ENCODE peak calls at places on chromosomes 11 and 22, in four cellular contexts. O is GM12878, Y is K562, B is HepG2. Z is an unnamed sample.

GRCh38 chr11:125777309-125777708 is 1.3 kb downstream of the PATE2 start:
- DNase-seq in Y (no peak), B (no peak), O (no peak), Z (no peak)

GRCh38 chr22:19756288-19757128 is 4.1 kb upstream of the TBX1 start:
- DNase-seq in B (peak), Y (peak), O (no peak), Z (peak)

GRCh38 chr22:41229730-41230398 is 10.9 kb downstream of the CHADL start:
- DNase-seq in Y (no peak), B (no peak), O (no peak), Z (no peak)

GRCh38 chr11:43930868-43931716 is 11.3 kb upstream of the C11orf96 start:
- DNase-seq in B (no peak), O (no peak), Y (no peak), Z (no peak)

GRCh38 chr11:14642873-14643696 is 519 bp upstream of the PDE3B start:
- DNase-seq in Y (peak), O (no peak), B (no peak), Z (no peak)

GRCh38 chr11:71304491-71304890 is 52.1 kb upstream of the SHANK2 start:
- DNase-seq in Y (no peak), O (no peak), B (no peak), Z (no peak)

GRCh38 chr22:30668306-30668655 is 606 bp upstream of the DUSP18 start:
- DNase-seq in O (no peak), Y (peak), B (no peak), Z (no peak)

GRCh38 chr22:49660794-49661781 is 166.6 kb downstream of the BRD1 start:
- DNase-seq in B (no peak), Y (no peak), O (no peak), Z (no peak)

GRCh38 chr11:125452125-125452470 is 44.0 kb downstream of the FEZ1 start:
- DNase-seq in O (no peak), Y (no peak), B (no peak), Z (no peak)

GRCh38 chr11:75831915-75832502 is 17.0 kb downstream of the UVRAG start:
- DNase-seq in B (no peak), Y (no peak), O (no peak), Z (no peak)

GRCh38 chr11:72607101-72607468 is 67.1 kb downstream of the PDE2A start:
- DNase-seq in B (no peak), Y (no peak), O (no peak), Z (no peak)

GRCh38 chr11:9753031-9753430 is 89.2 kb downstream of the SWAP70 start:
- DNase-seq in O (no peak), B (peak), Y (no peak), Z (no peak)

GRCh38 chr11:45233121-45233803 is 52.9 kb downstream of the SYT13 start:
- DNase-seq in B (peak), O (no peak), Y (peak), Z (peak)

GRCh38 chr22:22576244-22576988 is 17.4 kb upstream of the PRAME start:
- DNase-seq in B (peak), Y (peak), O (no peak), Z (peak)

GRCh38 chr11:116217006-116217405 is 555.8 kb downstream of the BUD13 start:
- DNase-seq in Y (peak), B (peak), O (no peak), Z (no peak)

GRCh38 chr22:24523873-24524272 is 28.7 kb downstream of the UPB1 start:
- DNase-seq in Y (no peak), O (no peak), B (no peak), Z (peak)

GRCh38 chr22:28299760-28300159 is 379.9 kb downstream of the TTC28 start:
- DNase-seq in Y (no peak), O (no peak), B (no peak), Z (no peak)

GRCh38 chr22:24432059-24432853 is 4.9 kb downstream of the ADORA2A start:
- DNase-seq in O (no peak), Y (peak), B (no peak), Z (peak)

GRCh38 chr11:12547953-12548650 is 126.1 kb upstream of the TEAD1 start:
- DNase-seq in Y (no peak), B (no peak), O (no peak), Z (no peak)

GRCh38 chr11:64644348-64645242 is 53.6 kb downstream of the SLC22A12 start:
- DNase-seq in Y (peak), O (no peak), B (no peak), Z (peak)

GRCh38 chr11:71189768-71190315 is 62.5 kb downstream of the SHANK2 start:
- DNase-seq in Y (no peak), O (no peak), B (no peak), Z (no peak)

GRCh38 chr22:29308791-29309262 is 2.4 kb downstream of the GAS2L1 start:
- DNase-seq in Y (no peak), B (no peak), O (no peak), Z (peak)

GRCh38 chr11:12968101-12968500 is 41.0 kb upstream of the RASSF10 start:
- DNase-seq in O (no peak), Y (no peak), B (no peak), Z (no peak)

GRCh38 chr11:68092411-68092810 is 28.8 kb downstream of the CHKA start:
- DNase-seq in Y (no peak), O (no peak), B (no peak), Z (no peak)

GRCh38 chr11:66547662-66548009 is 933 bp downstream of the ACTN3 start:
- DNase-seq in B (no peak), Y (no peak), O (no peak), Z (no peak)

GRCh38 chr11:57659669-57660068 is 2.1 kb downstream of the CLP1 start:
- DNase-seq in Y (no peak), O (no peak), B (no peak), Z (no peak)

GRCh38 chr11:67027483-67027930 is 4.6 kb downstream of the SYT12 start:
- DNase-seq in Y (no peak), O (no peak), B (no peak), Z (no peak)

GRCh38 chr22:19419464-19420178 is 11.9 kb downstream of the HIRA start:
- DNase-seq in O (peak), B (no peak), Y (peak), Z (no peak)

GRCh38 chr11:36280531-36280930 is 8.7 kb downstream of the COMMD9 start:
- DNase-seq in Y (no peak), B (no peak), O (no peak), Z (no peak)

DNA sequence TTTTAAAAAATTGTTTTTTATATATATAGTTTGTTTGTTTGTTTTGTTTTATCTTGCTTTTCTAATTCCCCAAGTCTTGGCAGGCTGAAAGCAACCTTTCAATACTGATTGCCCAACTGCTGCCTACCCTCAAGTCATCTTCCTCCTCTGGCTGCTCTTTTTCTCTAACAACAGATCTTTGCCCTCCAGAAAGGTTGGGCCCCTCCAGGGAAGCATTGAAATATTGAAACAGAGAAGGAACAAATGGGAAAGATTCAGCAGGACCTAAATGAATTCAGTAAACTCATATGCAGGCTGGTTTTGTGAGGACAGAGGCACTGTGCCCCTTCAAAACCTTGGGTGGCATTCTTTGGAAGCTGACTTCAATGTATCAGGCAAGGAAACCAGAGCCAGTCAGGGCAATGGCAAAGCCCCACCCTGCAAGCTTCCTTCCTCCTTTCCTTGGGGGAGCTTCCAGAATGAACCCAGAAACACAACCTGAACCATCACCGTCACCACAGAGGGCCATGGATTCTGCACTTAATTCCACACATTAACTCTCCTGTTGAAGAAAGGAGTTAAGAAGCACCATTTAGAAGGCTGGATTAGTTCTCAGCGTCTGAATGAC is 815 bp upstream of the MS4A6A start:
- DNase-seq in O (no peak), Y (no peak), B (no peak), Z (no peak)
- TF ChIP-seq TAF1 in O (no peak), Y (no peak), B (no peak), Z (no peak)

GRCh38 chr11:60159284-60159683 is 23.6 kb downstream of the MS4A6A start:
- DNase-seq in B (no peak), Y (no peak), O (no peak), Z (no peak)

GRCh38 chr11:60159868-60160267 is 23.0 kb downstream of the MS4A6A start:
- DNase-seq in B (no peak), Y (no peak), O (no peak), Z (no peak)

GRCh38 chr11:60158666-60159065 is 24.2 kb downstream of the MS4A6A start:
- DNase-seq in B (no peak), O (no peak), Y (no peak), Z (no peak)

GRCh38 chr11:60161107-60161506 is 21.8 kb downstream of the MS4A6A start:
- DNase-seq in O (no peak), B (no peak), Y (no peak), Z (no peak)

GRCh38 chr11:60155928-60156327 is 27.0 kb downstream of the MS4A6A start:
- DNase-seq in Y (no peak), B (no peak), O (no peak), Z (no peak)
- TF ChIP-seq SMC3 in Y (no peak), B (no peak), O (no peak), Z (no peak)

DNA sequence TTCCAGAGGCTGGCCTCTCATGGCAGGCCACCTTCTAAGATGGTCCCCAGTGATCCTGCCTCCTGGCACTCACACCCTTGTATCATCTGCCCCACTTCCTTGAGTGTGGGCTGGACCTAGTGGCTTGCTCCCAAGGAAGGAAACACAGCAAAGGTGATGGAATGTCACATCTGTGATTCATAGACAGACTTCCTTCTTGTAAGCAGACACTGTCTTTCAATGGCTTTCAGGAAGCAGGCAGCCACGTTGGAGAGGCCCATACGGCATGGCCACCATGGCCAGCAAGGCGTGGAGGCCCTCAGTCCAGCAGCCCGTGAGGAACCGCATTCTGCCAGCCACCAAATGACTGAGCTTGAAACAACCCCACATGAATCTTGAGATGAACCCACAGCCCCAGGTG is 11.3 kb downstream of the LMO1 start:
- DNase-seq in B (no peak), O (no peak), Y (no peak), Z (no peak)
- TF ChIP-seq ZBTB33 in B (no peak), O (no peak), Y (no peak), Z (no peak)

DNA sequence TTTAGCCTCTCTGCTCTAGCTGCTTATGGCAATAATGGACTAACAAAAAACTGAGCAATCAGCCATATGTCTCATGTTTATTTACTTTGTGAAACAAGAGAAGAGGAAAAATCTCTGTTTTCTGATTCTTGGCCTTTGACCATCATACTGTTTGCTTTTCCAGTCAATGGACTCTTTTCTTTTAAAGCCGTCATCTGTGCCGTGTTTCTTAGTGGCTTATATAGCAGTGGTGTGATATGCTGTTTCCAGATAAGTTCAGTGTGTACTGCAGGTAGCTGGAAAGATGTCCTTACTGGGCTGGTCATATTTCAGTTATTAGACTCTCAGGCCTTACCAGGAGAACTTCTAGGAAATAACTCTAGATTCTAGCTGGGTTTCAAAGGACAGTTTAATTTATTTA is 33.6 kb upstream of the TECTA start:
- DNase-seq in O (no peak), B (peak), Y (no peak), Z (no peak)
- TF ChIP-seq TAF1 in O (no peak), B (no peak), Y (no peak), Z (no peak)

DNA sequence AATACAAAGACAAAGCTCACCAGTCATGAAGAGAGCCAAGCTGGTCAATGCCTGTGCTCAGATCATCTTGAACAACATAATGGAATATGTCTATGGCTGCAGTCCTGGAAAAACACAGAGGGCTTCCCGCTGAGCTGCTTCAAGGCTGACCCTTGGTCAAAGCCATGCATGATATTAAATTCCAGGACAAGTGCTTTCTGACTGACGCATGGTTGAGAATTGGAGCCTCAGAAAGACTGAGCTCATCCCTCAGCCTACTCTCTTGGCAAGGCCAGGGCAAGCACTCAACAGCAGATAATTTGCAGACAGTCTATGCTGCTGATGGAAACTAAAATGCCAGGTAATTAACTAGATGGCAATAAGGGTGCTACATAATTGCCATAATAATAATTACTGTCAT is 89.2 kb downstream of the GALNT18 start:
- DNase-seq in B (no peak), O (no peak), Y (no peak), Z (no peak)
- TF ChIP-seq SMC3 in B (no peak), O (no peak), Y (no peak), Z (no peak)

GRCh38 chr11:18383388-18384156 is 10.8 kb upstream of the LDHA start:
- DNase-seq in O (peak), Y (peak), B (peak), Z (peak)
- TF ChIP-seq ZBTB33 in O (no peak), Y (no peak), B (no peak), Z (peak)

DNA sequence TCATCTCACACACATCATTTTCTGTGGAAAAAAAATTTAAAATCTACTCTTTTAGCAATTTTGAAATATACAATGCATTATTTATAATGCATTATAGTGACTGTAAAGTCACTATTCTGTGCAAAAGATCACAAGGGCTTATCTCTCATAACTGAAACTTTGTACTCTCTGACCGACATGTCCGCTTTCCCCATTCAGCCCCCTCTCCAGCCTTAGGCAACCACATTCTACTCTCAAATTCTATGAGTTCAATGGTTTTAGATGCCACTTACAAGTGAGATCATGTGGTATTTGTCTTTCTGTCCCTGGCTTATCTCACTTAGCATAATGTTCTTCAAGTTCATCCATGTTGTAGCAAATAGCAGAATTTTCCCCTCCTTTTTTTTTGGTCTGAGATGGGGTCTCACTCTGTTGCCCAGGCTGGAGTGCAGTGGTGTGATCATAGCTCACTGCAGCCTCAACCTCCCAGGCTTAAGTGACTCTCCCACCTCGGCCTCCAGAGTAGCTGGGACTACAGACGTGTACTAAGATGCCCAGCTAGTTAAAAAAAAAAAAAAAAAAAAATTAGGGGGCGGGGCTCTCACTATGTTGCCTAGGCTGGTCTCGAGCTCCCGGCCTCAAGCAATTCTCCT is 44.5 kb downstream of the SYN3 start:
- DNase-seq in Y (no peak), O (no peak), B (peak), Z (no peak)
- TF ChIP-seq TAF1 in Y (no peak), O (no peak), B (no peak), Z (no peak)

GRCh38 chr11:2742611-2743426 is 43.0 kb upstream of the KCNQ1OT1 start:
- DNase-seq in Y (no peak), O (no peak), B (no peak), Z (no peak)

GRCh38 chr11:2745511-2745910 is 45.7 kb upstream of the KCNQ1OT1 start:
- DNase-seq in O (no peak), Y (no peak), B (no peak), Z (no peak)

GRCh38 chr11:2743427-2744110 is 43.8 kb upstream of the KCNQ1OT1 start:
- DNase-seq in B (no peak), O (no peak), Y (no peak), Z (no peak)

GRCh38 chr11:2742201-2742600 is 42.4 kb upstream of the KCNQ1OT1 start:
- DNase-seq in Y (no peak), B (no peak), O (no peak), Z (no peak)

GRCh38 chr11:2744166-2744565 is 44.4 kb upstream of the KCNQ1OT1 start:
- DNase-seq in B (no peak), O (no peak), Y (no peak), Z (no peak)
- TF ChIP-seq SMC3 in B (no peak), O (no peak), Y (no peak), Z (no peak)

GRCh38 chr11:1755344-1756023 is 5.1 kb upstream of the IFITM10 start:
- DNase-seq in O (no peak), Y (no peak), B (no peak), Z (no peak)
- TF ChIP-seq ZBTB33 in O (no peak), Y (no peak), B (no peak), Z (no peak)

GRCh38 chr11:409008-409599 is 5.7 kb downstream of the SIGIRR start:
- DNase-seq in O (no peak), B (no peak), Y (no peak), Z (no peak)
- TF ChIP-seq TAF1 in O (no peak), B (no peak), Y (no peak), Z (no peak)